ENCODE peak calls at places on chromosomes 1 and 21, in nine cellular contexts. One of them, this sample, is unnamed.

GRCh38 chr1:67888208-67888607 is 54.9 kb upstream of the GNG12 start:
- DNase-seq in suprapubic skin: no peak
- DNase-seq in adrenal gland: no peak
- DNase-seq in Peyer's patch: no peak
- DNase-seq in K562: no peak
- DNase-seq in transverse colon: no peak
- DNase-seq in prostate gland: no peak
- DNase-seq in IMR-90: no peak
- DNase-seq in tibial nerve: no peak
- DNase-seq in this sample: no peak

GRCh38 chr21:17682924-17683323 is 70.2 kb upstream of the BTG3 start:
- DNase-seq in suprapubic skin: no peak
- DNase-seq in adrenal gland: no peak
- DNase-seq in Peyer's patch: no peak
- DNase-seq in K562: no peak
- DNase-seq in transverse colon: no peak
- DNase-seq in prostate gland: no peak
- DNase-seq in IMR-90: no peak
- DNase-seq in tibial nerve: no peak
- DNase-seq in this sample: no peak

GRCh38 chr1:2529776-2530500 is at the start of gene HES5:
- DNase-seq in suprapubic skin: no peak
- DNase-seq in adrenal gland: no peak
- DNase-seq in Peyer's patch: peak; percentile 73
- DNase-seq in K562: no peak
- DNase-seq in transverse colon: peak; percentile 65
- DNase-seq in prostate gland: no peak
- DNase-seq in IMR-90: no peak
- DNase-seq in tibial nerve: no peak
- DNase-seq in this sample: no peak

GRCh38 chr1:208008534-208008933 is 97.6 kb upstream of the CD34 start:
- DNase-seq in suprapubic skin: peak; percentile 32
- DNase-seq in adrenal gland: no peak
- DNase-seq in Peyer's patch: no peak
- DNase-seq in K562: no peak
- DNase-seq in transverse colon: no peak
- DNase-seq in prostate gland: no peak
- DNase-seq in IMR-90: no peak
- DNase-seq in tibial nerve: peak; percentile 25
- DNase-seq in this sample: no peak

GRCh38 chr1:110526189-110526588 is 7.2 kb upstream of the KCNA10 start:
- DNase-seq in suprapubic skin: no peak
- DNase-seq in adrenal gland: no peak
- DNase-seq in Peyer's patch: no peak
- DNase-seq in K562: no peak
- DNase-seq in transverse colon: no peak
- DNase-seq in prostate gland: no peak
- DNase-seq in IMR-90: no peak
- DNase-seq in tibial nerve: no peak
- DNase-seq in this sample: no peak

GRCh38 chr1:3101127-3101939 is 32.3 kb downstream of the PRDM16 start:
- DNase-seq in suprapubic skin: no peak
- DNase-seq in adrenal gland: no peak
- DNase-seq in Peyer's patch: no peak
- DNase-seq in K562: no peak
- DNase-seq in transverse colon: no peak
- DNase-seq in prostate gland: peak; percentile 10
- DNase-seq in IMR-90: no peak
- DNase-seq in tibial nerve: no peak
- DNase-seq in this sample: no peak

GRCh38 chr1:8733463-8733862 is 84.0 kb downstream of the RERE start:
- DNase-seq in suprapubic skin: no peak
- DNase-seq in adrenal gland: no peak
- DNase-seq in Peyer's patch: no peak
- DNase-seq in K562: no peak
- DNase-seq in transverse colon: no peak
- DNase-seq in prostate gland: peak; percentile 49
- DNase-seq in IMR-90: no peak
- DNase-seq in tibial nerve: no peak
- DNase-seq in this sample: no peak

GRCh38 chr1:203744008-203744972 is 20.7 kb upstream of the LAX1 start:
- DNase-seq in suprapubic skin: peak; percentile 85
- DNase-seq in adrenal gland: peak; percentile 76
- DNase-seq in Peyer's patch: no peak
- DNase-seq in K562: no peak
- DNase-seq in transverse colon: peak; percentile 36
- DNase-seq in prostate gland: peak; percentile 63
- DNase-seq in IMR-90: peak; percentile 32
- DNase-seq in tibial nerve: peak; percentile 75
- DNase-seq in this sample: no peak

GRCh38 chr1:82893712-82894111 is 1093.0 kb downstream of the ADGRL2 start:
- DNase-seq in suprapubic skin: no peak
- DNase-seq in adrenal gland: no peak
- DNase-seq in Peyer's patch: no peak
- DNase-seq in K562: no peak
- DNase-seq in transverse colon: no peak
- DNase-seq in prostate gland: no peak
- DNase-seq in IMR-90: no peak
- DNase-seq in tibial nerve: no peak
- DNase-seq in this sample: no peak

GRCh38 chr21:36948686-36949085 is 17.8 kb downstream of the HLCS start:
- DNase-seq in suprapubic skin: no peak
- DNase-seq in adrenal gland: no peak
- DNase-seq in Peyer's patch: no peak
- DNase-seq in K562: no peak
- DNase-seq in transverse colon: no peak
- DNase-seq in prostate gland: no peak
- DNase-seq in IMR-90: peak; percentile 39
- DNase-seq in tibial nerve: no peak
- DNase-seq in this sample: no peak

GRCh38 chr1:59699227-59699847 is 115.4 kb upstream of the HOOK1 start:
- DNase-seq in suprapubic skin: no peak
- DNase-seq in adrenal gland: no peak
- DNase-seq in Peyer's patch: no peak
- DNase-seq in K562: peak; percentile 53
- DNase-seq in transverse colon: no peak
- DNase-seq in prostate gland: no peak
- DNase-seq in IMR-90: peak; percentile 57
- DNase-seq in tibial nerve: no peak
- DNase-seq in this sample: peak; percentile 9

GRCh38 chr1:147700042-147700711 is 29.9 kb upstream of the ACP6 start:
- DNase-seq in suprapubic skin: no peak
- DNase-seq in adrenal gland: peak; percentile 66
- DNase-seq in Peyer's patch: no peak
- DNase-seq in K562: peak; percentile 43
- DNase-seq in transverse colon: peak; percentile 66
- DNase-seq in prostate gland: peak; percentile 65
- DNase-seq in IMR-90: peak; percentile 64
- DNase-seq in tibial nerve: peak; percentile 60
- DNase-seq in this sample: peak; percentile 38

GRCh38 chr1:165235777-165236285 is 120.7 kb downstream of the LMX1A start:
- DNase-seq in suprapubic skin: no peak
- DNase-seq in adrenal gland: no peak
- DNase-seq in Peyer's patch: no peak
- DNase-seq in K562: no peak
- DNase-seq in transverse colon: no peak
- DNase-seq in prostate gland: no peak
- DNase-seq in IMR-90: no peak
- DNase-seq in tibial nerve: no peak
- DNase-seq in this sample: no peak

DNA sequence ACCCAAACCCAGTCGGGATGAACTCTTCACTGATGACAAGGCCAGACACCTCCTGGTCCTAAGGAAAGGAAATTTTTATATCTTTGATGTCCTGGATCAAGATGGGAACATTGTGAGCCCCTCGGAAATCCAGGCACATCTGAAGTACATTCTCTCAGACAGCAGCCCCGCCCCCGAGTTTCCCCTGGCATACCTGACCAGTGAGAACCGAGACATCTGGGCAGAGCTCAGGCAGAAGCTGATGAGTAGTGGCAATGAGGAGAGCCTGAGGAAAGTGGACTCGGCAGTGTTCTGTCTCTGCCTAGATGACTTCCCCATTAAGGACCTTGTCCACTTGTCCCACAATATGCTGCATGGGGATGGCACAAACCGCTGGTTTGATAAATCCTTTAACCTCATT is 10.1 kb downstream of the CZIB start:
- DNase-seq in suprapubic skin: no peak
- DNase-seq in adrenal gland: no peak
- DNase-seq in Peyer's patch: no peak
- DNase-seq in K562: no peak
- DNase-seq in transverse colon: no peak
- DNase-seq in prostate gland: no peak
- DNase-seq in IMR-90: no peak
- DNase-seq in tibial nerve: no peak
- DNase-seq in this sample: no peak
- TF ChIP-seq POLR2A in suprapubic skin: no peak
- TF ChIP-seq POLR2A in adrenal gland: no peak
- TF ChIP-seq POLR2A in Peyer's patch: no peak
- TF ChIP-seq POLR2A in K562: no peak
- TF ChIP-seq POLR2A in transverse colon: no peak
- TF ChIP-seq POLR2A in prostate gland: no peak
- TF ChIP-seq POLR2A in IMR-90: no peak
- TF ChIP-seq POLR2A in tibial nerve: no peak
- TF ChIP-seq POLR2A in this sample: no peak

GRCh38 chr1:184387871-184388670 is 1.2 kb downstream of the C1orf21 start:
- DNase-seq in suprapubic skin: no peak
- DNase-seq in adrenal gland: peak; percentile 64
- DNase-seq in Peyer's patch: peak; percentile 60
- DNase-seq in K562: no peak
- DNase-seq in transverse colon: peak; percentile 53
- DNase-seq in prostate gland: peak; percentile 59
- DNase-seq in IMR-90: peak; percentile 89
- DNase-seq in tibial nerve: peak; percentile 57
- DNase-seq in this sample: peak; percentile 62
- TF ChIP-seq POLR2A in suprapubic skin: no peak
- TF ChIP-seq POLR2A in adrenal gland: no peak
- TF ChIP-seq POLR2A in Peyer's patch: no peak
- TF ChIP-seq POLR2A in K562: no peak
- TF ChIP-seq POLR2A in transverse colon: no peak
- TF ChIP-seq POLR2A in prostate gland: peak; percentile 30
- TF ChIP-seq POLR2A in IMR-90: no peak
- TF ChIP-seq POLR2A in tibial nerve: no peak
- TF ChIP-seq POLR2A in this sample: no peak

GRCh38 chr1:31521761-31522555 is 54.4 kb upstream of the TINAGL1 start:
- DNase-seq in suprapubic skin: no peak
- DNase-seq in adrenal gland: no peak
- DNase-seq in Peyer's patch: no peak
- DNase-seq in K562: no peak
- DNase-seq in transverse colon: no peak
- DNase-seq in prostate gland: no peak
- DNase-seq in IMR-90: no peak
- DNase-seq in tibial nerve: no peak
- DNase-seq in this sample: no peak

GRCh38 chr1:31524196-31524967 is 51.9 kb upstream of the TINAGL1 start:
- DNase-seq in suprapubic skin: no peak
- DNase-seq in adrenal gland: no peak
- DNase-seq in Peyer's patch: no peak
- DNase-seq in K562: no peak
- DNase-seq in transverse colon: no peak
- DNase-seq in prostate gland: no peak
- DNase-seq in IMR-90: no peak
- DNase-seq in tibial nerve: peak; percentile 78
- DNase-seq in this sample: no peak

GRCh38 chr1:31523769-31524168 is 52.5 kb upstream of the TINAGL1 start:
- DNase-seq in suprapubic skin: no peak
- DNase-seq in adrenal gland: peak; percentile 97
- DNase-seq in Peyer's patch: peak; percentile 63
- DNase-seq in K562: no peak
- DNase-seq in transverse colon: peak; percentile 68
- DNase-seq in prostate gland: no peak
- DNase-seq in IMR-90: no peak
- DNase-seq in tibial nerve: peak; percentile 35
- DNase-seq in this sample: peak; percentile 65

GRCh38 chr1:31522556-31522845 is 53.8 kb upstream of the TINAGL1 start:
- DNase-seq in suprapubic skin: no peak
- DNase-seq in adrenal gland: no peak
- DNase-seq in Peyer's patch: no peak
- DNase-seq in K562: no peak
- DNase-seq in transverse colon: no peak
- DNase-seq in prostate gland: no peak
- DNase-seq in IMR-90: no peak
- DNase-seq in tibial nerve: no peak
- DNase-seq in this sample: no peak

GRCh38 chr1:31523012-31523411 is 53.3 kb upstream of the TINAGL1 start:
- DNase-seq in suprapubic skin: no peak
- DNase-seq in adrenal gland: peak; percentile 55
- DNase-seq in Peyer's patch: no peak
- DNase-seq in K562: no peak
- DNase-seq in transverse colon: no peak
- DNase-seq in prostate gland: no peak
- DNase-seq in IMR-90: no peak
- DNase-seq in tibial nerve: no peak
- DNase-seq in this sample: no peak
- TF ChIP-seq POLR2A in suprapubic skin: no peak
- TF ChIP-seq POLR2A in adrenal gland: no peak
- TF ChIP-seq POLR2A in Peyer's patch: no peak
- TF ChIP-seq POLR2A in K562: no peak
- TF ChIP-seq POLR2A in transverse colon: no peak
- TF ChIP-seq POLR2A in prostate gland: no peak
- TF ChIP-seq POLR2A in IMR-90: no peak
- TF ChIP-seq POLR2A in tibial nerve: no peak
- TF ChIP-seq POLR2A in this sample: no peak

DNA sequence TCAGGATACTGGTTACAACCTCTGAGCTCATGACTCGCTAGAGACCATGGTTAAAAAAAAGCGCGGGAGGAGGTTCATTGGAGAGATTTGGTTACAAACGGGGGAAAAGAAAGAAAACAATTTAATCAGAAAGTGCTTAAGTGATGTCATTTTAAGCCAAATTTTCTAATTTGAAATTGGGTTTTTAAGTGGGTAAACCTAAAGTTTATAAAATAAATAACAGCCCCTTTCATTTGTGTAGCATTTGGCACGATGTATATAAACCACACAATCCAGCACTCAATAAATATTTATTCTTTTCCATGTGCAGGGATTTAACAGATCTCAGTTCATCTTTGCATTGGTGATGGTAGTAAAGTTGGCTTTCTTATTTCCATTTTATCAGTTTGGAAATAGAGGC is 7.0 kb upstream of the DPT start:
- DNase-seq in suprapubic skin: no peak
- DNase-seq in adrenal gland: no peak
- DNase-seq in Peyer's patch: no peak
- DNase-seq in K562: no peak
- DNase-seq in transverse colon: no peak
- DNase-seq in prostate gland: no peak
- DNase-seq in IMR-90: no peak
- DNase-seq in tibial nerve: no peak
- DNase-seq in this sample: no peak
- TF ChIP-seq POLR2A in suprapubic skin: no peak
- TF ChIP-seq POLR2A in adrenal gland: no peak
- TF ChIP-seq POLR2A in Peyer's patch: no peak
- TF ChIP-seq POLR2A in K562: no peak
- TF ChIP-seq POLR2A in transverse colon: no peak
- TF ChIP-seq POLR2A in prostate gland: no peak
- TF ChIP-seq POLR2A in IMR-90: no peak
- TF ChIP-seq POLR2A in tibial nerve: no peak
- TF ChIP-seq POLR2A in this sample: no peak

GRCh38 chr1:244918422-244919319 is 54.3 kb upstream of the HNRNPU start:
- DNase-seq in suprapubic skin: no peak
- DNase-seq in adrenal gland: peak; percentile 24
- DNase-seq in Peyer's patch: peak; percentile 60
- DNase-seq in K562: peak; percentile 86
- DNase-seq in transverse colon: peak; percentile 44
- DNase-seq in prostate gland: peak; percentile 8
- DNase-seq in IMR-90: peak; percentile 12
- DNase-seq in tibial nerve: no peak
- DNase-seq in this sample: peak; percentile 33
- TF ChIP-seq POLR2A in suprapubic skin: no peak
- TF ChIP-seq POLR2A in adrenal gland: no peak
- TF ChIP-seq POLR2A in Peyer's patch: no peak
- TF ChIP-seq POLR2A in K562: peak; percentile 78
- TF ChIP-seq POLR2A in transverse colon: no peak
- TF ChIP-seq POLR2A in prostate gland: no peak
- TF ChIP-seq POLR2A in IMR-90: no peak
- TF ChIP-seq POLR2A in tibial nerve: no peak
- TF ChIP-seq POLR2A in this sample: peak; percentile 30